ENCODE peak calls at places on chromosome 3, in nine cellular contexts. V is heart left ventricle, Q is choroid plexus epithelial cell, S is Peyer's patch, D is right atrium auricular region, Z is colonic mucosa, O is left ventricle myocardium inferior, B is suprapubic skin, J is tibial artery. R is an unnamed sample.

GRCh38 chr3:179069762-179070390 is 1.7 kb downstream of the ZMAT3 start:
- DNase-seq in Q (peak), J (no peak), V (no peak), Z (no peak), B (no peak), S (no peak), O (no peak), D (no peak), R (no peak)

GRCh38 chr3:13380991-13381390 is 39.1 kb downstream of the NUP210 start:
- DNase-seq in O (no peak), B (no peak), D (no peak), Z (no peak), S (no peak), J (no peak), Q (no peak), V (no peak), R (no peak)

GRCh38 chr3:147189016-147189415 is 217.3 kb downstream of the ZIC4 start:
- DNase-seq in J (no peak), D (no peak), V (no peak), Q (peak), O (no peak), Z (no peak), B (no peak), S (no peak), R (no peak)

GRCh38 chr3:43618142-43618541 is 3.7 kb downstream of the ANO10 start:
- DNase-seq in V (no peak), Q (no peak), J (no peak), O (no peak), B (no peak), Z (no peak), D (no peak), S (no peak), R (no peak)

GRCh38 chr3:187739125-187739560 is 6.1 kb downstream of the BCL6 start:
- DNase-seq in D (no peak), Q (no peak), J (no peak), Z (peak), S (peak), V (peak), O (peak), B (peak), R (no peak)

GRCh38 chr3:90011136-90011535 is 903.7 kb downstream of the EPHA3 start:
- DNase-seq in V (no peak), O (no peak), J (no peak), S (no peak), B (no peak), Z (no peak), D (no peak), Q (peak), R (no peak)

GRCh38 chr3:96069065-96069464 is 745.3 kb upstream of the EPHA6 start:
- DNase-seq in J (no peak), Q (no peak), O (no peak), S (no peak), D (no peak), V (no peak), Z (no peak), B (no peak), R (no peak)

GRCh38 chr3:8574670-8575322 is 69.8 kb downstream of the SSUH2 start:
- DNase-seq in J (no peak), V (no peak), B (no peak), D (no peak), Q (no peak), Z (no peak), S (no peak), O (no peak), R (no peak)

GRCh38 chr3:72738752-72739520 is 109.3 kb downstream of the SHQ1 start:
- DNase-seq in J (no peak), D (no peak), V (peak), B (no peak), S (peak), Q (peak), Z (peak), O (peak), R (no peak)

GRCh38 chr3:354433-354832 is 157.9 kb downstream of the CHL1 start:
- DNase-seq in B (no peak), D (no peak), O (no peak), Q (peak), J (no peak), Z (peak), S (peak), V (no peak), R (no peak)

GRCh38 chr3:108713801-108714200 is 43.4 kb downstream of the RETNLB start:
- DNase-seq in J (no peak), O (no peak), Z (no peak), V (no peak), D (no peak), Q (no peak), S (no peak), B (no peak), R (no peak)

DNA sequence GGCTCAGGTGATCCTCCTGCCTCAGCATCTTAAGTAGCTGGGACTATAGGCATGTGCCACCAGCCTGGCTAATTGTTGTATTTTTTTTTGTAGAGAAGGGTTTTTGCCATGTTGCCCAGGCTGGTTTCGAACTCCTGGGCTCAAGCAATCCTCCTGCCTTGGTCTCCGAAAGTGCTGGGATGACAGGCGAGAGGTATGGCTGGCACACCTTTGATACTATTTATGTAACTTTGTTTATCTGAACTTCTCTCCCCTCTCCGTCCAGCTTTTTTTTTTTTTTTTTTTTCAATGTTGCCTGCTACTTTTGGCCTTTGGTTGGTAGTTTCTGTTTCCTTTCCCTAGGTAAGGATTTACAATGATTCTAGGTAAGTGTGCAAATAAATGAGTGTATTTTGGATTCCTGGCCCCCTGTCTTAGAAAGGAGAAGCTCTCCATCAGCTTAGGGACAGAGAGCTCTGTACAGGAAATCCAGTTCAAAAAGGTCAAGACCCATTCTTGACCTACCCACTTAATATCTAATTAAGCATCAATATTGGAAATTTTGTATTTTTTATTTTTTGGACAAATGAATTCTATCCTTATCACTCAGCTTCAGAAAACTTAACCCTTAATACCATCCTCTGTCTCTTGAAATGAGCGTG is 6.8 kb downstream of the ARL6IP5 start:
- DNase-seq in J (no peak), V (no peak), Z (no peak), B (no peak), Q (no peak), O (no peak), S (no peak), D (no peak), R (no peak)
- H3K4me3 ChIP-seq in J (no peak), V (no peak), Z (no peak), B (peak), Q (no peak), O (peak), S (no peak), D (no peak), R (no peak)

GRCh38 chr3:183080628-183081027 is 18.7 kb downstream of the MCCC1 start:
- DNase-seq in D (no peak), V (no peak), O (no peak), J (no peak), S (no peak), B (no peak), Q (no peak), Z (no peak), R (no peak)

GRCh38 chr3:183082355-183082915 is 16.9 kb downstream of the MCCC1 start:
- DNase-seq in O (no peak), Q (no peak), J (no peak), S (no peak), Z (no peak), B (no peak), D (no peak), V (no peak), R (no peak)

GRCh38 chr3:183081459-183082183 is 17.7 kb downstream of the MCCC1 start:
- DNase-seq in B (no peak), J (no peak), Z (no peak), S (no peak), O (no peak), D (no peak), Q (no peak), V (no peak), R (no peak)

GRCh38 chr3:183087184-183087583 is 12.1 kb downstream of the MCCC1 start:
- DNase-seq in V (no peak), Q (no peak), Z (no peak), D (no peak), J (no peak), B (no peak), S (no peak), O (no peak), R (no peak)

DNA sequence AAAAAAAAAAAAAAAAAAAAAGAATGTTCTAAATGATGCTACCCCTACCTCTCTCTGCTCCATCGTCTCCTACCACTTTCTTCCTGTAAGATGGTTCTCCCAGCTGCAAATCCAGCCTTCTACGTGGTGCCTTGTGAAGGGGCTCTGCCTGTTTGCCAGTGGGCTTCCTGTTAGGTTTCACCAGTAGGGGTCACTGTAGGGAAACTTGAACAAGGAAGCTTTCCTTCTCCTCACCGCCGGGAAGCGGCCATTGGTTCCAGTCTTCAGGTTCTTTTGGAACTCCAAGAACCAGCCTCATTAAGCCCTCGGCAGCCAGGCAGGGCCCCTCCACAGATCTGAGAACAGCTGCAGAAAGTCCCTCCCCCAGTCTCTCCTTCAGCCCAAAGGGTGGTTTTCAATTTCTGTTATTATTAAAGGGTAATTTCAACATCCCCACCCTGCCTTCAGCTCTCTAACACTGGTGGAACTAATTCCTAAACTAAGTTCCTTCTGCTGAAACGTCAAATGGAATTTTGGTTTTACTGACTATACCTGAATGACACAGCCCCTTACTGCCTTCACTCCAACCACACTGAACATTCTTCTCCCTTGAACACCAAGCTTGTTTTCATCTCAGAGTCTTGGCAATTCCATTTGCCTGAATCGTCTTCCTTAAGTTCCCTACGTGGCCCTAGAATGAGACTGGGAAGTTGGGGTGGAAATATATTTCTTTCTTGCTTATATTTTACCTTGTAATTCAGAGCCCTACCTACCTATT is 13.5 kb downstream of the MCCC1 start:
- DNase-seq in Z (peak), J (no peak), Q (peak), S (no peak), V (no peak), D (no peak), O (no peak), B (no peak), R (no peak)
- TF ChIP-seq CTCF in Z (peak), J (peak), Q (peak), S (peak), V (no peak), D (peak), O (peak), B (no peak), R (no peak)

GRCh38 chr3:48445277-48445882 is 1.2 kb upstream of the ATRIP start:
- DNase-seq in J (no peak), O (no peak), Q (no peak), B (no peak), S (no peak), D (no peak), V (no peak), Z (no peak), R (no peak)
- H3K4me3 ChIP-seq in J (peak), O (peak), Q (no peak), B (peak), S (no peak), D (no peak), V (peak), Z (no peak), R (no peak)

GRCh38 chr3:48415251-48415953 is 14.5 kb downstream of the PLXNB1 start:
- DNase-seq in J (no peak), O (no peak), B (no peak), Z (no peak), D (no peak), S (no peak), V (peak), Q (no peak), R (no peak)
- TF ChIP-seq CTCF in J (no peak), O (no peak), B (no peak), Z (no peak), D (no peak), S (no peak), V (no peak), Q (peak), R (no peak)

DNA sequence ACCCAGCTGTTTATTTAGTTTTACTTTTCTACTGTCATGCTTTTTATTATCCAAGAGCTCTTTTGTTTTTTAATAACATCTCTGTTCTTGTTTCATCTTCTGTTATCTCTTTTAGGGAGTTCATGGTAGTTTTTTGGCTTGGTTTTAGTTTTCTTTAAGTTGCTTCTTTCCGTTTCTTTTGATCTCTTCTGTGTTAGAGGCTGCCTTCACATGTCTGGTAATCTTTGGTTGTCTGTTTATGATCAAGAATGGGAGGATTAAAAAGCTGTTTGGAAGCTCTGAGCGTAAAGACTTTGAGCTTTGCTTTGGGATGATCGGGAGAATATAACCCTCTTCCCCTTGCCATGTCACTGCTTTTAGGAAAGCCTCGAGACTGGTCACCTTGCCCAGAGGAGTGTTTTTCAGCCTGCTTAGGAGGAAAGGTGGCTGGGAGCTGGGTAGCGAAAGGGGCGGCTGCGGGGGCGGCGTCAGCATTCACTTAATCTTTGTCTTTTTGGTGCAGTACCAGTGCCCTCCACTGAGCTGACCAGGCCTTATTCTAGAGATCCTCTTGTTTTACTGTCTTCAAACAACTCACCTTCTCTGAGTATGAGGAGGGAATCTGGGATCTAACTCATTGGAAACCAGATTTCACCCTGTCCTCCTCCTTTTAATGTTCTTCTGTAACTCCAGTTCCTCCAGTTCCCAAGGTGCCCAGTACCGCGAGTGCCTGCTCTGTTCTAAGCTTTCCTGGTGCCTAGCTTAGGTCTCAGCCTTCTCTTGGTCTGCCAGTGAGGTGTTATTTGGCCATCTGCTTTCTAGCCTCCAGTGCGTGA is 15.5 kb downstream of the TATDN2 start:
- DNase-seq in Q (peak), V (no peak), Z (no peak), J (no peak), O (no peak), B (no peak), D (peak), S (peak), R (no peak)
- H3K4me3 ChIP-seq in Q (peak), V (peak), Z (no peak), J (no peak), O (no peak), B (no peak), D (no peak), S (no peak), R (no peak)

GRCh38 chr3:36923523-36923943 is 21.3 kb downstream of the TRANK1 start:
- DNase-seq in V (no peak), S (peak), J (no peak), Z (no peak), O (no peak), Q (no peak), B (no peak), D (peak), R (no peak)
- TF ChIP-seq CTCF in V (no peak), S (no peak), J (peak), Z (no peak), O (no peak), Q (peak), B (no peak), D (peak), R (no peak)